ENCODE peak calls at places on chromosome 18, in five cellular contexts. One of them, this sample, is unnamed.

GRCh38 chr18:45549296-45549695 is 66.0 kb upstream of the SLC14A2 start:
- DNase-seq in H9: no peak
- DNase-seq in IMR-90: no peak
- DNase-seq in neuronal stem cell: no peak
- DNase-seq in mesendoderm: no peak
- DNase-seq in this sample: no peak

GRCh38 chr18:331231-331771 is 63.5 kb upstream of the THOC1 start:
- DNase-seq in H9: no peak
- DNase-seq in IMR-90: no peak
- DNase-seq in neuronal stem cell: no peak
- DNase-seq in mesendoderm: no peak
- DNase-seq in this sample: no peak

GRCh38 chr18:45228989-45229388 is 386.3 kb upstream of the SLC14A2 start:
- DNase-seq in H9: no peak
- DNase-seq in IMR-90: no peak
- DNase-seq in neuronal stem cell: no peak
- DNase-seq in mesendoderm: no peak
- DNase-seq in this sample: no peak

GRCh38 chr18:35376393-35376741 is 770 bp downstream of the ZNF396 start:
- DNase-seq in H9: peak; percentile 61
- DNase-seq in IMR-90: no peak
- DNase-seq in neuronal stem cell: no peak
- DNase-seq in mesendoderm: peak; percentile 49
- DNase-seq in this sample: no peak

GRCh38 chr18:13445241-13445897 is 226.8 kb downstream of the LDLRAD4 start:
- DNase-seq in H9: no peak
- DNase-seq in IMR-90: no peak
- DNase-seq in neuronal stem cell: no peak
- DNase-seq in mesendoderm: no peak
- DNase-seq in this sample: no peak

GRCh38 chr18:68840554-68841263 is 42.8 kb downstream of the CCDC102B start:
- DNase-seq in H9: no peak
- DNase-seq in IMR-90: peak; percentile 97
- DNase-seq in neuronal stem cell: peak; percentile 6
- DNase-seq in mesendoderm: peak; percentile 77
- DNase-seq in this sample: peak; percentile 4

GRCh38 chr18:62957885-62958472 is 242.6 kb downstream of the PHLPP1 start:
- DNase-seq in H9: peak; percentile 71
- DNase-seq in IMR-90: peak; percentile 14
- DNase-seq in neuronal stem cell: peak; percentile 29
- DNase-seq in mesendoderm: peak; percentile 72
- DNase-seq in this sample: peak; percentile 71

GRCh38 chr18:49305688-49306336 is 154.6 kb downstream of the DYM start:
- DNase-seq in H9: no peak
- DNase-seq in IMR-90: no peak
- DNase-seq in neuronal stem cell: no peak
- DNase-seq in mesendoderm: no peak
- DNase-seq in this sample: no peak

GRCh38 chr18:35775887-35776286 is 194.3 kb downstream of the GALNT1 start:
- DNase-seq in H9: no peak
- DNase-seq in IMR-90: peak; percentile 9
- DNase-seq in neuronal stem cell: peak; percentile 29
- DNase-seq in mesendoderm: peak; percentile 33
- DNase-seq in this sample: peak; percentile 13

GRCh38 chr18:57433492-57434176 is 1.5 kb upstream of the ONECUT2 start:
- DNase-seq in H9: no peak
- DNase-seq in IMR-90: no peak
- DNase-seq in neuronal stem cell: peak; percentile 27
- DNase-seq in mesendoderm: peak; percentile 38
- DNase-seq in this sample: no peak

GRCh38 chr18:39960545-39960944 is 1994.5 kb upstream of the PIK3C3 start:
- DNase-seq in H9: no peak
- DNase-seq in IMR-90: peak; percentile 21
- DNase-seq in neuronal stem cell: no peak
- DNase-seq in mesendoderm: peak; percentile 5
- DNase-seq in this sample: peak; percentile 12

GRCh38 chr18:61694236-61694635 is 198.6 kb downstream of the RNF152 start:
- DNase-seq in H9: no peak
- DNase-seq in IMR-90: no peak
- DNase-seq in neuronal stem cell: no peak
- DNase-seq in mesendoderm: no peak
- DNase-seq in this sample: no peak

GRCh38 chr18:61394983-61395382 is 61.8 kb downstream of the CDH20 start:
- DNase-seq in H9: no peak
- DNase-seq in IMR-90: no peak
- DNase-seq in neuronal stem cell: no peak
- DNase-seq in mesendoderm: peak; percentile 35
- DNase-seq in this sample: no peak

GRCh38 chr18:62763101-62763521 is 47.8 kb downstream of the PHLPP1 start:
- DNase-seq in H9: no peak
- DNase-seq in IMR-90: no peak
- DNase-seq in neuronal stem cell: no peak
- DNase-seq in mesendoderm: no peak
- DNase-seq in this sample: peak; percentile 30

GRCh38 chr18:45050712-45051639 is 370.3 kb downstream of the SETBP1 start:
- DNase-seq in H9: no peak
- DNase-seq in IMR-90: peak; percentile 96
- DNase-seq in neuronal stem cell: no peak
- DNase-seq in mesendoderm: no peak
- DNase-seq in this sample: no peak

GRCh38 chr18:62107881-62108280 is 79.0 kb downstream of the PIGN start:
- DNase-seq in H9: no peak
- DNase-seq in IMR-90: no peak
- DNase-seq in neuronal stem cell: no peak
- DNase-seq in mesendoderm: no peak
- DNase-seq in this sample: no peak

GRCh38 chr18:69757733-69758132 is 189.9 kb downstream of the CD226 start:
- DNase-seq in H9: peak; percentile 43
- DNase-seq in IMR-90: peak; percentile 66
- DNase-seq in neuronal stem cell: no peak
- DNase-seq in mesendoderm: peak; percentile 67
- DNase-seq in this sample: no peak

GRCh38 chr18:76805221-76805620 is 17.1 kb upstream of the ZNF236 start:
- DNase-seq in H9: no peak
- DNase-seq in IMR-90: peak; percentile 45
- DNase-seq in neuronal stem cell: no peak
- DNase-seq in mesendoderm: peak; percentile 52
- DNase-seq in this sample: no peak

GRCh38 chr18:13235981-13236380 is 17.4 kb downstream of the LDLRAD4 start:
- DNase-seq in H9: no peak
- DNase-seq in IMR-90: no peak
- DNase-seq in neuronal stem cell: no peak
- DNase-seq in mesendoderm: no peak
- DNase-seq in this sample: no peak

GRCh38 chr18:12253517-12254136 is 534 bp upstream of the CIDEA start:
- DNase-seq in H9: no peak
- DNase-seq in IMR-90: no peak
- DNase-seq in neuronal stem cell: no peak
- DNase-seq in mesendoderm: peak; percentile 63
- DNase-seq in this sample: no peak

GRCh38 chr18:78915446-78916008 is 64.1 kb upstream of the SALL3 start:
- DNase-seq in H9: no peak
- DNase-seq in IMR-90: no peak
- DNase-seq in neuronal stem cell: no peak
- DNase-seq in mesendoderm: no peak
- DNase-seq in this sample: no peak
- H4K8ac ChIP-seq in H9: no peak overlapping the region
- H4K8ac ChIP-seq in IMR-90: no peak overlapping the region
- H4K8ac ChIP-seq in neuronal stem cell: peak overlapping the region; percentile 45
- H4K8ac ChIP-seq in mesendoderm: no peak overlapping the region
- H4K8ac ChIP-seq in this sample: no peak overlapping the region

DNA sequence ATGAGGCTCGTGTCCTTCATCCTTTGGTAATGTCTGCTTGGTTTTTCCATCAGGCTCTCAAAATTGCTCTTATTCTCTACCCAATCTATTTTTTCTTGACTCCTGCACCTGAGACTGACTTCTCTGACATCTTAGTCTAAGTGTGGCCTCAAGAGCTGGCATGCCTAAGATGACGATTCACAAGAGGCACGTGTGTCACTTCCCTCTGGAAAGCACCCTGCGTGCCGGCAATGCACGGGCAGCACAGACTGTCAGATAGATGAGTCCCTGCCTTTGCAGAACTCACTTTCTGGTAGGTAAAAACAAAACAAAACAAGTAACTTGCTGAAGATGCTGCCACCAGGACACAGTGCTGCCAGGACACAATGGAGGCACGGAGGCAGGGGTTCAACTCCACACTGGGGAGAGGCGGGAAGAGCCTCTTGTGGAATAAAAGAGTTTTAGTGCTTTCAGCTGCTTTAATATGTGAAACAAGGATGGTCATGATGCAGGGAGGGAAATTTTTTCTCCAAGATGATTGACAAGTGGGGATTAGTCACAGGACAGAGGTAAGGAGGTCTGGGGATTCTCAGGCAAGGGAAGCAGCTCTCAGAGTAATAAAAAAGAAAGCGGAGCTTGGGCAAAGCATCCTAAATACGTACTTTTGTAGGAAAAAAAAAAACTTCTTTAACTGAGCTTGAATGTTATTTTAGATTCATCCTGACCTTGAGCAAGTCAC is 27.3 kb downstream of the CYB5A start:
- DNase-seq in H9: no peak
- DNase-seq in IMR-90: no peak
- DNase-seq in neuronal stem cell: no peak
- DNase-seq in mesendoderm: no peak
- DNase-seq in this sample: peak; percentile 7
- H3K9ac ChIP-seq in H9: no peak overlapping the region
- H3K9ac ChIP-seq in IMR-90: no peak overlapping the region
- H3K9ac ChIP-seq in neuronal stem cell: no peak overlapping the region
- H3K9ac ChIP-seq in mesendoderm: no peak overlapping the region
- H3K9ac ChIP-seq in this sample: no peak overlapping the region

GRCh38 chr18:55076643-55077218 is 117.5 kb upstream of the CCDC68 start:
- DNase-seq in H9: no peak
- DNase-seq in IMR-90: peak; percentile 11
- DNase-seq in neuronal stem cell: no peak
- DNase-seq in mesendoderm: no peak
- DNase-seq in this sample: peak; percentile 12

GRCh38 chr18:55083461-55083860 is 124.2 kb upstream of the CCDC68 start:
- DNase-seq in H9: no peak
- DNase-seq in IMR-90: peak; percentile 52
- DNase-seq in neuronal stem cell: no peak
- DNase-seq in mesendoderm: no peak
- DNase-seq in this sample: no peak

GRCh38 chr18:55079481-55080350 is 120.5 kb upstream of the CCDC68 start:
- DNase-seq in H9: no peak
- DNase-seq in IMR-90: no peak
- DNase-seq in neuronal stem cell: no peak
- DNase-seq in mesendoderm: no peak
- DNase-seq in this sample: no peak

GRCh38 chr18:55079067-55079466 is 119.8 kb upstream of the CCDC68 start:
- DNase-seq in H9: no peak
- DNase-seq in IMR-90: no peak
- DNase-seq in neuronal stem cell: no peak
- DNase-seq in mesendoderm: no peak
- DNase-seq in this sample: no peak

DNA sequence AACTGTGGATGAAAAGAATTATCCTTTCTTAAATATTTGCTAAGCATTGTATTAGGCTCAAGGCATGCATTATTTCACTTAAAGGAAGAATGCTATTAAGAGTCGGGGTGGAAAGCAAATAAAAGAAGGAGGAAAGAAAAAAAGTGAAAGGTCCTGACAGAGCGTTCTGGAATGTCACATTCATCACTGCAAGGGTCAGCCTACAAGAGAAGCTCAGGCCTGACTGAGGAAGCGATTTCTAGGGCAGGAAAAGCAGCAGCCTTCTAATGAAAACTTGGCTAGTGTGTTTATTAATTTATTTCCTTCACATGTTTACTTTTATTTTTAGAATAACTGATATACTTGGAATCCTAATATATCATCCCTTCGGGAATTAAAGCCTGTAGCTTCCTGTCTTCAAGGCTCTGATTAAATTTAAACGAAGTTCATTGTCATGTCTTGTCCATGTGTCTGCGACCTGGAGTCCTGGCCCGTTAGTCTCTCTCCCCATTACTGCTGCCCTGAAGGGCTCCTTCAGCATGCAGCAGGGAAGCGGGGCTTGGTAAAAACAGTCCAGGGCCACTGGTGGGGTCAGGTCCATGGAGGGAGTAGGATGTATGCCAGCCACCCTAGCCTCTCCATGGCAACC is 119.1 kb upstream of the CCDC68 start:
- DNase-seq in H9: no peak
- DNase-seq in IMR-90: no peak
- DNase-seq in neuronal stem cell: no peak
- DNase-seq in mesendoderm: peak; percentile 37
- DNase-seq in this sample: no peak
- H4K8ac ChIP-seq in H9: no peak overlapping the region
- H4K8ac ChIP-seq in IMR-90: no peak overlapping the region
- H4K8ac ChIP-seq in neuronal stem cell: no peak overlapping the region
- H4K8ac ChIP-seq in mesendoderm: no peak overlapping the region
- H4K8ac ChIP-seq in this sample: peak overlapping the region; percentile 48

GRCh38 chr18:25329783-25330182 is 22.2 kb downstream of the ZNF521 start:
- DNase-seq in H9: peak; percentile 25
- DNase-seq in IMR-90: no peak
- DNase-seq in neuronal stem cell: no peak
- DNase-seq in mesendoderm: peak; percentile 58
- DNase-seq in this sample: no peak

GRCh38 chr18:25321869-25322268 is 30.1 kb downstream of the ZNF521 start:
- DNase-seq in H9: no peak
- DNase-seq in IMR-90: no peak
- DNase-seq in neuronal stem cell: no peak
- DNase-seq in mesendoderm: no peak
- DNase-seq in this sample: no peak

GRCh38 chr18:25327631-25328030 is 24.3 kb downstream of the ZNF521 start:
- DNase-seq in H9: no peak
- DNase-seq in IMR-90: no peak
- DNase-seq in neuronal stem cell: no peak
- DNase-seq in mesendoderm: no peak
- DNase-seq in this sample: no peak

GRCh38 chr18:25322806-25323205 is 29.2 kb downstream of the ZNF521 start:
- DNase-seq in H9: no peak
- DNase-seq in IMR-90: no peak
- DNase-seq in neuronal stem cell: no peak
- DNase-seq in mesendoderm: no peak
- DNase-seq in this sample: no peak

DNA sequence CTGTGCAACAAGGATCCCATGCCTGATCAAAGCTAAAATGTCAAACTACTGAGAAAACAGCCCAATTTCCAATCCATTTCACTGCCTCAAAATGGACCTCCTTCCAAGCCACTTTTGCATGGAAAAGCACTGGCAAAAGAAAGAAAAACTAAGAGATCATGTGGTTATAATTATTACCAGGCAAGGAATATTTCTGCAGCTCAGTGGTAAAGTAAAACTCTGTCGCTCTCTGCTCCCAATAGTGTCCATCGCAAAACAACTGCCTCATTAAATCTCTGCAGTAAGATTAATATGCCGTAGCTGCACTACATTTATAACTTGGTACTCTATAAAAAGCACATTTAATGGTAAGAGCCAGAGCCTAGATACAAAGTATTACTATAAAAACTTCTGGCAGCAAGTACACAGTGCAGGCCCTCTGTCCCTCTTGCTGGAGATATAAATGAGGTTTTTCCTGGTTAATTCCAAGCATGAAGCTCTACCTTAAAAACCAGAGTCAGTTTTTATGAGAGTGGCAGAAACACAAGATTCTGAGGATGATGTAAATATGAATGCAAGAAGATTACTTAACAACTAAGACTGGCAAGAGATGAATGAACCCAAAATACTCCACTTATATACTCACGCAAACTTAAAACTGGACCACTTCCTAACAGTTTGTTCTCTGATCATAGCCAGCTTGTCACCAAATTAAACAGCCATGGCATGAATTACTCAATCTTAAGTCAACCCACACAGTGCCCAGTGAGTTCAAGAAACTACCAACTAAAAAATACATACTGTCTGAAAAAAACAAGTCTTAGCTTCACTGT is 25.5 kb downstream of the ZNF521 start:
- DNase-seq in H9: no peak
- DNase-seq in IMR-90: peak; percentile 6
- DNase-seq in neuronal stem cell: no peak
- DNase-seq in mesendoderm: no peak
- DNase-seq in this sample: no peak
- H3K9ac ChIP-seq in H9: no peak overlapping the region
- H3K9ac ChIP-seq in IMR-90: no peak overlapping the region
- H3K9ac ChIP-seq in neuronal stem cell: no peak overlapping the region
- H3K9ac ChIP-seq in mesendoderm: no peak overlapping the region
- H3K9ac ChIP-seq in this sample: no peak overlapping the region

This sample was measured in trophoblast cell.